ENCODE peak calls at places on chromosomes 3 and 15, in six cellular contexts. S is fibroblast of mammary gland, Z is EL, B is NCI-H1092, A is Caki2, D is NCI-H82. E is an unnamed sample.

GRCh38 chr15:80779658-80780415 is 667 bp downstream of the CEMIP start:
- DNase-seq in Z (peak; percentile 66), A (no peak), S (peak; percentile 36), D (peak; percentile 11), B (no peak), E (peak; percentile 83)

GRCh38 chr3:138210528-138210927 is 23.4 kb downstream of the ARMC8 start:
- DNase-seq in A (no peak), S (no peak), Z (no peak), B (no peak), D (peak; percentile 15), E (no peak)

GRCh38 chr3:133506215-133506901 is 67.1 kb upstream of the CDV3 start:
- DNase-seq in S (no peak), A (no peak), B (no peak), D (no peak), Z (no peak), E (no peak)

GRCh38 chr3:73552700-73553099 is 72.0 kb downstream of the PDZRN3 start:
- DNase-seq in D (no peak), S (peak; percentile 75), Z (peak; percentile 50), A (peak; percentile 45), B (no peak), E (peak; percentile 68)

GRCh38 chr3:138944842-138945645 is 1.9 kb downstream of the FOXL2 start:
- DNase-seq in S (no peak), A (no peak), B (no peak), D (peak; percentile 48), Z (no peak), E (no peak)

GRCh38 chr3:112126501-112126900 is 6.5 kb downstream of the GCSAM start:
- DNase-seq in A (peak; percentile 12), B (no peak), D (no peak), Z (peak; percentile 63), S (no peak), E (peak; percentile 29)

GRCh38 chr3:172648736-172649135 is 62.1 kb downstream of the NCEH1 start:
- DNase-seq in D (no peak), A (no peak), B (no peak), S (peak; percentile 64), Z (no peak), E (peak; percentile 60)

GRCh38 chr3:37765591-37766219 is 96.0 kb upstream of the CTDSPL start:
- DNase-seq in B (no peak), A (peak; percentile 2), S (peak; percentile 75), Z (peak; percentile 3), D (no peak), E (no peak)

GRCh38 chr15:52642386-52643361 is 36.5 kb downstream of the ATOSA start:
- DNase-seq in B (no peak), A (no peak), Z (peak; percentile 85), S (peak; percentile 69), D (no peak), E (peak; percentile 62)

GRCh38 chr3:69080233-69080644 is at the start of gene UBA3:
- DNase-seq in B (peak; percentile 74), A (peak; percentile 22), D (peak; percentile 95), Z (peak; percentile 85), S (peak; percentile 74), E (peak; percentile 96)

GRCh38 chr15:74252291-74253080 is 16.4 kb downstream of the CCDC33 start:
- DNase-seq in Z (peak; percentile 40), D (no peak), S (peak; percentile 63), B (no peak), A (peak; percentile 52), E (peak; percentile 85)

GRCh38 chr3:142897807-142898206 is 8.9 kb upstream of the PCOLCE2 start:
- DNase-seq in Z (no peak), B (no peak), D (no peak), S (no peak), A (no peak), E (no peak)

GRCh38 chr3:184566441-184567414 is 5.1 kb downstream of the EPHB3 start:
- DNase-seq in S (no peak), B (no peak), Z (no peak), A (no peak), D (no peak), E (no peak)

GRCh38 chr3:148938306-148938705 is 53.0 kb upstream of the GYG1 start:
- DNase-seq in A (no peak), S (no peak), Z (peak; percentile 58), D (no peak), B (no peak), E (no peak)

GRCh38 chr3:100465871-100466777 is 26.3 kb upstream of the TMEM45A start:
- DNase-seq in D (no peak), B (no peak), A (no peak), Z (no peak), S (no peak), E (no peak)

GRCh38 chr3:127822166-127822835 is at the start of gene MGLL:
- DNase-seq in Z (peak; percentile 64), D (peak; percentile 70), B (no peak), S (peak; percentile 45), A (peak; percentile 53), E (peak; percentile 65)

GRCh38 chr3:179454887-179455286 is 3.6 kb upstream of the GNB4 start:
- DNase-seq in D (no peak), A (no peak), S (peak; percentile 66), Z (no peak), B (no peak), E (peak; percentile 47)

GRCh38 chr3:126355251-126355650 is 2.0 kb downstream of the KLF15 start:
- DNase-seq in A (no peak), S (no peak), Z (no peak), D (peak; percentile 47), B (no peak), E (no peak)

GRCh38 chr15:81274932-81275341 is 49.0 kb downstream of the STARD5 start:
- DNase-seq in Z (peak; percentile 73), D (peak; percentile 87), S (peak; percentile 85), B (peak; percentile 34), A (peak; percentile 61), E (peak; percentile 81)

GRCh38 chr15:56672721-56673120 is 60.6 kb downstream of the ZNF280D start:
- DNase-seq in D (no peak), B (no peak), Z (peak; percentile 41), A (no peak), S (peak; percentile 39), E (peak; percentile 59)

GRCh38 chr3:18888370-18888769 is 259.9 kb upstream of the KCNH8 start:
- DNase-seq in Z (no peak), A (no peak), D (no peak), S (no peak), B (no peak), E (no peak)

GRCh38 chr3:159528251-159528895 is 460.3 kb upstream of the IL12A start:
- DNase-seq in A (no peak), S (no peak), Z (no peak), B (no peak), D (peak; percentile 45), E (no peak)

GRCh38 chr3:20099020-20099539 is 58.8 kb downstream of the KAT2B start:
- DNase-seq in B (no peak), D (no peak), Z (no peak), S (no peak), A (no peak), E (no peak)

GRCh38 chr3:152071924-152072323 is 196.8 kb upstream of the MBNL1 start:
- DNase-seq in Z (peak; percentile 61), A (no peak), S (peak; percentile 73), D (peak; percentile 50), B (no peak), E (peak; percentile 78)

GRCh38 chr3:52636673-52637072 is 49.0 kb downstream of the PBRM1 start:
- DNase-seq in S (peak; percentile 23), A (peak; percentile 10), Z (peak; percentile 12), B (no peak), D (peak; percentile 91), E (peak; percentile 77)

GRCh38 chr3:99817047-99817436 is 620 bp upstream of the CMSS1 start:
- DNase-seq in B (peak; percentile 10), Z (no peak), A (no peak), D (peak; percentile 90), S (no peak), E (peak; percentile 59)

GRCh38 chr15:34654625-34655024 is 71.2 kb upstream of the GOLGA8B start:
- DNase-seq in A (no peak), D (no peak), Z (no peak), B (no peak), S (no peak), E (no peak)